ENCODE peak calls at places on chromosomes 3 and 15, in eight cellular contexts. V is SK-N-MC, X is suprapubic skin, G is transverse colon, E is spleen, C is stomach, F is breast epithelium, A is HCT116. K is an unnamed sample.
A peak's percentile ranks its signal among the peaks of the same experiment; 100 is the strongest.

GRCh38 chr3:143306419-143306818 is 186.8 kb downstream of the CHST2 start:
- DNase-seq in E (no peak), A (no peak), C (peak; percentile 29), X (no peak), V (no peak), F (no peak), G (peak; percentile 69), K (no peak)

GRCh38 chr15:74631408-74631807 is 15.8 kb downstream of the CLK3 start:
- DNase-seq in A (no peak), X (no peak), F (no peak), E (no peak), V (no peak), C (no peak), G (no peak), K (no peak)

GRCh38 chr3:103786296-103786695 is 1351.5 kb downstream of the ZPLD1 start:
- DNase-seq in C (no peak), E (no peak), V (no peak), X (no peak), F (no peak), G (no peak), A (no peak), K (no peak)

GRCh38 chr15:90481023-90481422 is 48.7 kb upstream of the CRTC3 start:
- DNase-seq in G (peak; percentile 21), E (no peak), F (no peak), C (no peak), A (no peak), V (no peak), X (no peak), K (no peak)

GRCh38 chr15:31327674-31328424 is 1.2 kb downstream of the KLF13 start:
- DNase-seq in G (peak; percentile 82), F (no peak), X (no peak), V (no peak), A (no peak), E (peak; percentile 96), C (peak; percentile 76), K (no peak)

GRCh38 chr3:188578579-188579363 is 424.8 kb downstream of the LPP start:
- DNase-seq in E (no peak), X (no peak), C (no peak), V (no peak), A (no peak), F (no peak), G (peak; percentile 25), K (no peak)

GRCh38 chr15:99257107-99257750 is 5.9 kb downstream of the LRRC28 start:
- DNase-seq in C (no peak), F (no peak), V (no peak), E (no peak), G (no peak), A (no peak), X (no peak), K (no peak)

GRCh38 chr3:46095307-46095706 is 68.0 kb upstream of the XCR1 start:
- DNase-seq in F (no peak), A (no peak), X (no peak), G (no peak), V (no peak), E (no peak), C (no peak), K (no peak)

GRCh38 chr3:124620600-124621063 is 109.6 kb upstream of the UMPS start:
- DNase-seq in G (peak; percentile 75), C (peak; percentile 54), F (no peak), V (no peak), E (no peak), X (no peak), A (no peak), K (no peak)

GRCh38 chr3:17136251-17136721 is 251.5 kb downstream of the PLCL2 start:
- DNase-seq in A (no peak), G (no peak), X (peak; percentile 40), F (no peak), V (no peak), C (no peak), E (no peak), K (no peak)

GRCh38 chr3:55817177-55817576 is 330.1 kb upstream of the WNT5A start:
- DNase-seq in G (no peak), X (no peak), A (no peak), C (no peak), V (no peak), F (no peak), E (no peak), K (no peak)

GRCh38 chr3:172007065-172007370 is 32.4 kb upstream of the FNDC3B start:
- DNase-seq in A (no peak), X (no peak), C (no peak), G (no peak), V (no peak), E (no peak), F (no peak), K (no peak)

GRCh38 chr15:97168704-97169475 is 791.6 kb upstream of the ARRDC4 start:
- DNase-seq in G (no peak), X (no peak), C (no peak), V (no peak), E (no peak), A (no peak), F (no peak), K (no peak)

GRCh38 chr15:29132786-29133185 is 136.8 kb downstream of the NSMCE3 start:
- DNase-seq in C (no peak), X (no peak), E (peak; percentile 64), A (no peak), F (peak; percentile 43), G (no peak), V (no peak), K (no peak)

GRCh38 chr3:47347217-47347801 is 33.5 kb upstream of the PTPN23 start:
- DNase-seq in V (no peak), X (no peak), A (no peak), F (no peak), E (no peak), G (peak; percentile 18), C (no peak), K (peak; percentile 64)

GRCh38 chr3:193905993-193906396 is 230.0 kb upstream of the HES1 start:
- DNase-seq in X (no peak), E (no peak), F (no peak), A (no peak), C (no peak), G (no peak), V (no peak), K (no peak)

GRCh38 chr15:101307048-101307896 is 12.2 kb upstream of the SNRPA1 start:
- DNase-seq in X (no peak), E (peak; percentile 61), G (peak; percentile 4), A (no peak), V (no peak), C (no peak), F (no peak), K (no peak)

GRCh38 chr3:195159819-195160175 is 111.2 kb downstream of the XXYLT1 start:
- DNase-seq in F (no peak), E (no peak), A (no peak), G (no peak), X (no peak), C (no peak), V (no peak), K (no peak)

GRCh38 chr3:20080956-20081554 is 40.8 kb downstream of the KAT2B start:
- DNase-seq in F (peak; percentile 54), X (peak; percentile 81), A (no peak), V (no peak), G (peak; percentile 19), C (peak; percentile 68), E (peak; percentile 88), K (no peak)

GRCh38 chr3:13204177-13204581 is 130.9 kb upstream of the IQSEC1 start:
- DNase-seq in F (peak; percentile 45), C (no peak), A (no peak), X (no peak), E (peak; percentile 75), V (no peak), G (no peak), K (no peak)

GRCh38 chr3:32143849-32144757 is 37.7 kb downstream of the GPD1L start:
- DNase-seq in E (no peak), A (peak; percentile 73), X (no peak), F (no peak), C (peak; percentile 40), V (peak; percentile 53), G (peak; percentile 42), K (no peak)

DNA sequence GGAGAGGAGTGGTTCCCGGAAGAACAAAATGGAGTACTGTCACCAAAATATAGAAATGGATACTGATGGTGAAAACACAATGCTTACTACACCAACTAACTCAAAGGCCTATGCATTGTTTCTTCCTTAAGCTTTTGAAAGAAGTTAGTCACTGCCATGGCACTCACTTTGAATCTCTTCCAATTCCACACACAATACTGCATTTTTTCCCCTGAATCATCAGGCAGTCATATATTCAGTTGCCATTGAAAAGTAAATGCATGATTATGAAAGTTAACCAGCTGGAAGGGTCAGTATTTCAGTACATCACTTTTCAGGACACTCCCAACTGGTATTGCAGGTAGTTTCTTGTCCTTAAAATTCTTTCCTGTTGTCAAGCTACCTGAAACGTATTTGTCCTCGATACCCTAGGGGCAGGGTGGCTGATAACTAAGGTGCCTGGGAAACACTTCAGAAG is 9.0 kb upstream of the LRRFIP2 start:
- DNase-seq in F (no peak), X (no peak), C (no peak), G (no peak), E (no peak), V (no peak), A (peak; percentile 73), K (no peak)
- TF ChIP-seq POLR2AphosphoS5 in F (no peak), X (peak; percentile 28), C (peak; percentile 57), G (no peak), E (no peak), V (no peak), A (peak; percentile 41), K (no peak)

GRCh38 chr15:87566236-87566635 is 690.3 kb downstream of the NTRK3 start:
- DNase-seq in V (no peak), G (no peak), C (no peak), X (no peak), F (no peak), A (no peak), E (no peak), K (no peak)
- TF ChIP-seq POLR2AphosphoS5 in V (no peak), G (no peak), C (no peak), X (no peak), F (no peak), A (no peak), E (no peak), K (no peak)

GRCh38 chr3:126398423-126399347 is 4.0 kb downstream of the CFAP100 start:
- DNase-seq in E (peak; percentile 64), C (no peak), V (no peak), F (no peak), X (peak; percentile 72), A (no peak), G (no peak), K (no peak)

GRCh38 chr3:126399756-126400155 is 5.0 kb downstream of the CFAP100 start:
- DNase-seq in A (no peak), X (peak; percentile 18), C (no peak), F (no peak), E (no peak), V (no peak), G (no peak), K (no peak)

GRCh38 chr3:126397610-126398422 is 3.1 kb downstream of the CFAP100 start:
- DNase-seq in G (no peak), E (peak; percentile 61), F (peak; percentile 49), C (no peak), X (no peak), V (no peak), A (no peak), K (no peak)

GRCh38 chr3:126401611-126402160 is 7.0 kb downstream of the CFAP100 start:
- DNase-seq in V (no peak), A (no peak), X (peak; percentile 56), E (peak; percentile 62), F (no peak), C (peak; percentile 19), G (no peak), K (no peak)

GRCh38 chr3:126399348-126399730 is 4.6 kb downstream of the CFAP100 start:
- DNase-seq in F (no peak), A (no peak), G (no peak), C (no peak), V (no peak), X (no peak), E (no peak), K (no peak)
- TF ChIP-seq POLR2AphosphoS5 in F (no peak), A (no peak), G (no peak), C (no peak), V (no peak), X (no peak), E (no peak), K (no peak)

GRCh38 chr15:61034793-61035710 is 194.1 kb downstream of the RORA start:
- DNase-seq in V (no peak), E (no peak), C (no peak), X (no peak), F (no peak), A (no peak), G (no peak), K (no peak)
- TF ChIP-seq POLR2AphosphoS5 in V (no peak), E (no peak), C (no peak), X (no peak), F (no peak), A (no peak), G (no peak), K (no peak)